ENCODE peak calls at places on chromosomes 5 and 9, in seven cellular contexts. J is GM06990, K is A549, Y is AG04449, B is heart right ventricle, C is left ventricle myocardium inferior, T is GM12865. A is an unnamed sample.

GRCh38 chr5:81007637-81008027 is 47.5 kb downstream of the RASGRF2 start:
- DNase-seq in J (no peak), K (no peak), Y (no peak), B (no peak), C (no peak), T (no peak), A (no peak)

GRCh38 chr5:142597546-142598337 is 88.1 kb downstream of the FGF1 start:
- DNase-seq in J (no peak), K (peak), Y (no peak), B (no peak), C (no peak), T (no peak), A (peak)

GRCh38 chr9:128203024-128203841 is at the start of gene DNM1:
- DNase-seq in J (peak), K (peak), Y (no peak), B (peak), C (peak), T (peak), A (no peak)

GRCh38 chr5:40991168-40991980 is 79.8 kb downstream of the MROH2B start:
- DNase-seq in J (no peak), K (peak), Y (no peak), B (no peak), C (peak), T (no peak), A (peak)

GRCh38 chr9:37184905-37185867 is 64.8 kb downstream of the ZCCHC7 start:
- DNase-seq in J (no peak), K (no peak), Y (no peak), B (no peak), C (no peak), T (no peak), A (no peak)

GRCh38 chr5:96288166-96288844 is 144.7 kb downstream of the PCSK1 start:
- DNase-seq in J (no peak), K (no peak), Y (no peak), B (no peak), C (no peak), T (peak), A (no peak)

GRCh38 chr9:72775570-72775969 is 177.3 kb downstream of the ALDH1A1 start:
- DNase-seq in J (no peak), K (no peak), Y (no peak), B (no peak), C (no peak), T (no peak), A (no peak)

GRCh38 chr5:164818440-164818839 is 1313.0 kb downstream of the MAT2B start:
- DNase-seq in J (no peak), K (no peak), Y (no peak), B (no peak), C (no peak), T (no peak), A (no peak)

GRCh38 chr5:131628990-131629389 is 6.0 kb downstream of the RAPGEF6 start:
- DNase-seq in J (no peak), K (peak), Y (no peak), B (no peak), C (no peak), T (no peak), A (no peak)

GRCh38 chr9:4666042-4666699 is at the start of gene SPATA6L:
- DNase-seq in J (peak), K (peak), Y (no peak), B (peak), C (peak), T (peak), A (no peak)

GRCh38 chr5:30997681-30998080 is 195.8 kb upstream of the CDH6 start:
- DNase-seq in J (no peak), K (no peak), Y (no peak), B (no peak), C (no peak), T (no peak), A (no peak)

GRCh38 chr9:78437721-78438610 is 141.0 kb downstream of the PSAT1 start:
- DNase-seq in J (no peak), K (no peak), Y (no peak), B (no peak), C (no peak), T (no peak), A (no peak)

GRCh38 chr5:88813805-88814584 is 69.0 kb downstream of the MEF2C start:
- DNase-seq in J (no peak), K (no peak), Y (no peak), B (no peak), C (no peak), T (no peak), A (no peak)

GRCh38 chr5:32711693-32712462 is 757 bp downstream of the NPR3 start:
- DNase-seq in J (peak), K (peak), Y (no peak), B (peak), C (peak), T (no peak), A (no peak)

GRCh38 chr5:169706758-169707450 is 69.8 kb downstream of the DOCK2 start:
- DNase-seq in J (no peak), K (peak), Y (no peak), B (no peak), C (no peak), T (no peak), A (no peak)

DNA sequence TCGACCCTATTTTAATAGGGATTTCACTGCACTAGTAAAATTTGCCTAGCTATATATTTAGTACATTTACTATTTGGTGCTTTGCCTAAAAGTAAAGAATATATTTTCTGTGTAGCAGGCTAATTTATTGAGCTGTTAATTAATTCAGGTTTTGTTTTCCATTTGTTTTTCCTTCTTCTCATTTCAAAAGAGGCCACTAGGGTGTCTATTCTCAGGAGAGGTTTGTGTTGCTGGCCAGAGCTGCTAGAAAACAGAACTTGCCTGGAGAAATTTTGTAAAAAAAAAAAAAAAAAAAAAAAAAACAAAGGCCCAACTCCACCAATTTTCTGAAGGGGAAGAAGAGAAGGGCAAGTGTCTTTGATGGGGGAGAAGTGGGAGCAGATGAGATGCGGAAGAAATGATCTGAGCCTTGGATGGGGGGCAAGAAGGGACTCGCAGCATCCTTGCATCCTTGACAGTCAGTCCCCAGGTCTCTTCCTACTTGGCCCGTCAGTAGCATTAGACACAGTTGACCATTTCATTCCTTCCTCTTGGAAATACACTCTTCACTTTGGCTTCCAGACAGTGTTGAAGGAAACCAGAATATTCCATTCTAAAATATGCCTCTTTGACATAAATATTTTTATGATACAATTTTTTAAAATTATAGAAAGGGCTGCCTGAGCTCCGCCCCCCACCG is 318.5 kb downstream of the TRPM3 start:
- DNase-seq in J (no peak), K (no peak), Y (no peak), B (no peak), C (no peak), T (no peak), A (no peak)
- TF ChIP-seq CTCF in J (no peak), K (no peak), Y (no peak), B (no peak), C (no peak), T (no peak), A (no peak)

GRCh38 chr5:180381428-180381827 is 28.3 kb upstream of the GFPT2 start:
- DNase-seq in J (no peak), K (no peak), Y (no peak), B (no peak), C (no peak), T (no peak), A (no peak)
- TF ChIP-seq CTCF in J (no peak), K (no peak), Y (no peak), B (no peak), C (no peak), T (no peak), A (no peak)

GRCh38 chr5:39132792-39133191 is 58.6 kb upstream of the RICTOR start:
- DNase-seq in J (no peak), K (peak), Y (no peak), B (no peak), C (no peak), T (no peak), A (no peak)

GRCh38 chr5:39138892-39139291 is 64.7 kb upstream of the RICTOR start:
- DNase-seq in J (no peak), K (peak), Y (peak), B (no peak), C (no peak), T (no peak), A (peak)

GRCh38 chr5:39138182-39138487 is 63.9 kb upstream of the RICTOR start:
- DNase-seq in J (no peak), K (no peak), Y (no peak), B (no peak), C (no peak), T (no peak), A (no peak)

GRCh38 chr5:39140558-39141168 is 66.5 kb upstream of the RICTOR start:
- DNase-seq in J (no peak), K (no peak), Y (no peak), B (no peak), C (no peak), T (no peak), A (no peak)

DNA sequence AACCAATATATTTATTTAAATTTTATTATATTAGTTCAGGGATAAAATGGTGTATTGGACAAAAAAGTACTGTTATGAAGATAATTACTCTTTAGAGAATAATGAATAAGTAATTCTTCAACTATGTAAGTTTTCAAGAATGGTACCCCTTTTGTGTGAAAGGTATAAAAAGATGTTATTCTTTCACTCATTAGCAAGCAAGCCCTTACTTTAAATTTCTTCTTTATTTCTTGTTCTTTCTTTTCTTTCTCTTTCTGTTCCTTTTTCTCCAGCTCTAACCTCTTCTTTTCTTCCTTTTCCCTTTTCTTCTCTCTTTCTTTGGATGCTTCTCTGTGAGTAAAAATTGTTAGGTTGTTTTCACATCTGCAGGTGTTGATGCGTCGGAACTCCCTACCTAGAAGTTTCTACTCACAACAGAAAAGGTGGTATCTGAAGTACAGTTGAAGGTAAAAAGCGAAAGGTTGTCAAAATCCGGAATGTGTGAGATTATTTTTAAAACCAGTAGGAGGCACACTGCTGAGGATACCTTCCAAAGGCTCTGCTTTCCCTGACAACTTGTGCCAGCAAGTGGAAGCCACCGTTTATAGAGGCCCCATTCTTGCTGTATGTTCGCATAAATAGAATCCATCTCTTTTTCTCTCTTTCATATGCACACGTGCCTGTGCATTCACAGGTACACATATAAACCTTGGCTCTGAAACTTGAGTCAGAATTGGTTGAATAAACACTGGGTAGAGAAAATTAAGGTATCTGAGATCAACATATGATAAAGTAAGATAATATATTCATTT is 63.4 kb upstream of the RICTOR start:
- DNase-seq in J (no peak), K (peak), Y (no peak), B (no peak), C (no peak), T (no peak), A (no peak)
- TF ChIP-seq CTCF in J (no peak), K (peak), Y (no peak), B (no peak), C (no peak), T (no peak), A (no peak)

GRCh38 chr9:114385412-114386181 is 2.2 kb downstream of the AKNA start:
- DNase-seq in J (peak), K (peak), Y (no peak), B (peak), C (peak), T (peak), A (no peak)
- TF ChIP-seq CTCF in J (no peak), K (no peak), Y (no peak), B (no peak), C (no peak), T (no peak), A (no peak)

DNA sequence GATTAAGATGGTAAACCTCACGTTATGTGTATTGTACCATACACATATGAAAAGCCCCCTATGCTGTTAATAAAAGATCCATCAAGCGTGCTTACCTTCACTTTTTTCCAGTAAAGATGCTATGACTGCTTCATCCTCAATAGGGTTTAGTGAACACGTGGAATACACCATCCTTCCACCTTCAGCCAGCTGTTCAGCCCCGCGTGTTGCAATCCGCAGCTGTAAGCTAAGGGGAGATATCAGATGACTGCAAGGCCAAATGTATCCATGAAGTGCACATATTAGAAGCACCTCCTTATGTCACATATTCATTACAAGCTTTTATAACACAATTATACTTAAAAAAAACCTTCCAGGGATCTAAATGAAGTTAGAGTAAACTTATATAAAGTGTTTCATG is 16.2 kb downstream of the NSUN2 start:
- DNase-seq in J (no peak), K (no peak), Y (no peak), B (no peak), C (no peak), T (no peak), A (no peak)
- TF ChIP-seq CTCF in J (no peak), K (no peak), Y (no peak), B (no peak), C (no peak), T (no peak), A (no peak)

GRCh38 chr9:98255578-98256296 is at the start of gene TBC1D2:
- DNase-seq in J (peak), K (peak), Y (peak), B (peak), C (peak), T (peak), A (peak)
- TF ChIP-seq CTCF in J (no peak), K (no peak), Y (no peak), B (peak), C (peak), T (no peak), A (peak)

DNA sequence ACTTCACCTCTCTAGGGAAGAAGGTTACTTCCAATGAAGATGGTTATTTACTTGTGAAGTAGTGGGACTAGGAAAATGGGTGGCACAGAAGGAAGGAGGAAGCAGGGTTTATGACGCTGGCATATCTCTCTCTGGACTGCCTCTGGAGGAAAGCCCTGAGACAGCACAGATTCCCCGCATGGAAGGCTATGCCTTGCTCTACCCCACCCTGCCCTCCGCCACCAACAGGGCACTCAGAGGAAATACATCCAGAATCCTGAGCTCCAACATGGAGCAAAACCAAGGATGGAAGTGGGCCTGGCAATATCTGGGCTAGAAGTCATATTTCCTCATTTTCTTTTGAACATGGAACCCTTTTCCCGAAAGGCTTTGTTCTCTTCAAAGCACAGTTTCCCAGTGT is 346.9 kb downstream of the ZSWIM6 start:
- DNase-seq in J (no peak), K (peak), Y (no peak), B (no peak), C (no peak), T (no peak), A (no peak)
- TF ChIP-seq CTCF in J (no peak), K (no peak), Y (no peak), B (no peak), C (no peak), T (no peak), A (no peak)

A was measured in AG09319.